ENCODE peak calls at places on chromosome 3, in eight cellular contexts. Y is stimulated activated CD8-positive, alpha-beta memory T cell treated with anti-CD3 and anti-CD28 coated beads, Interleukin-7, amount 100 ng/mL, for 24 hours; L is fibroblast of villous mesenchyme; B is heart right ventricle; F is HuH-7; I is T-cell; G is activated gamma-delta T cell; U is substantia nigra. J is an unnamed sample.
A peak's percentile ranks its signal among the peaks of the same experiment; 100 is the strongest.

GRCh38 chr3:112632596-112632995 is 8.3 kb downstream of the CCDC80 start:
- DNase-seq in Y (no peak), L (no peak), B (no peak), F (no peak), I (no peak), G (no peak), U (no peak), J (no peak)

GRCh38 chr3:105806361-105806760 is 62.5 kb downstream of the CBLB start:
- DNase-seq in Y (no peak), L (peak; percentile 55), B (no peak), F (no peak), I (peak; percentile 15), G (no peak), U (no peak), J (peak; percentile 66)

GRCh38 chr3:32440481-32441350 is 49.1 kb downstream of the CMTM7 start:
- DNase-seq in Y (no peak), L (no peak), B (no peak), F (no peak), I (no peak), G (no peak), U (no peak), J (no peak)

GRCh38 chr3:143928541-143929255 is 42.9 kb upstream of the DIPK2A start:
- DNase-seq in Y (no peak), L (no peak), B (no peak), F (no peak), I (no peak), G (no peak), U (no peak), J (no peak)

GRCh38 chr3:157836022-157836421 is 270.2 kb downstream of the SHOX2 start:
- DNase-seq in Y (no peak), L (no peak), B (no peak), F (no peak), I (no peak), G (no peak), U (no peak), J (no peak)

GRCh38 chr3:24986635-24987034 is 441.4 kb upstream of the RARB start:
- DNase-seq in Y (no peak), L (no peak), B (no peak), F (no peak), I (no peak), G (no peak), U (no peak), J (no peak)

GRCh38 chr3:27171113-27171512 is 198.1 kb downstream of the NEK10 start:
- DNase-seq in Y (no peak), L (no peak), B (no peak), F (no peak), I (no peak), G (no peak), U (no peak), J (no peak)

GRCh38 chr3:184590795-184591194 is 29.2 kb downstream of the EPHB3 start:
- DNase-seq in Y (no peak), L (no peak), B (no peak), F (no peak), I (no peak), G (no peak), U (no peak), J (no peak)

GRCh38 chr3:148366743-148367410 is 330.8 kb upstream of the AGTR1 start:
- DNase-seq in Y (no peak), L (peak; percentile 3), B (no peak), F (no peak), I (no peak), G (no peak), U (no peak), J (no peak)

GRCh38 chr3:5017953-5018531 is 38.8 kb downstream of the BHLHE40 start:
- DNase-seq in Y (no peak), L (peak; percentile 72), B (peak; percentile 69), F (peak; percentile 56), I (no peak), G (no peak), U (no peak), J (no peak)

GRCh38 chr3:116087431-116087830 is 357.9 kb downstream of the LSAMP start:
- DNase-seq in Y (no peak), L (peak; percentile 12), B (no peak), F (no peak), I (no peak), G (no peak), U (no peak), J (no peak)

GRCh38 chr3:151709847-151710246 is 23.9 kb upstream of the AADACL2 start:
- DNase-seq in Y (no peak), L (peak; percentile 21), B (no peak), F (no peak), I (no peak), G (no peak), U (no peak), J (no peak)

GRCh38 chr3:24145981-24146822 is 201.1 kb downstream of the NR1D2 start:
- DNase-seq in Y (no peak), L (peak; percentile 78), B (no peak), F (no peak), I (no peak), G (no peak), U (no peak), J (no peak)

GRCh38 chr3:57696861-57697321 is 4.0 kb upstream of the DENND6A start:
- DNase-seq in Y (no peak), L (no peak), B (no peak), F (no peak), I (no peak), G (no peak), U (no peak), J (no peak)

GRCh38 chr3:17288839-17289399 is 404.2 kb downstream of the PLCL2 start:
- DNase-seq in Y (no peak), L (no peak), B (no peak), F (no peak), I (no peak), G (no peak), U (no peak), J (no peak)

GRCh38 chr3:45567730-45568172 is 26.8 kb upstream of the LIMD1 start:
- DNase-seq in Y (no peak), L (peak; percentile 67), B (no peak), F (no peak), I (no peak), G (no peak), U (peak; percentile 24), J (no peak)

GRCh38 chr3:185439745-185440466 is 58.9 kb downstream of the TMEM41A start:
- DNase-seq in Y (no peak), L (no peak), B (no peak), F (no peak), I (no peak), G (no peak), U (peak; percentile 16), J (no peak)

GRCh38 chr3:60423556-60423955 is 827.7 kb downstream of the FHIT start:
- DNase-seq in Y (no peak), L (no peak), B (no peak), F (no peak), I (no peak), G (no peak), U (no peak), J (no peak)

GRCh38 chr3:78665776-78666457 is 1101.9 kb downstream of the ROBO1 start:
- DNase-seq in Y (no peak), L (no peak), B (no peak), F (no peak), I (no peak), G (no peak), U (no peak), J (no peak)

GRCh38 chr3:157487339-157487738 is 15.9 kb downstream of the VEPH1 start:
- DNase-seq in Y (no peak), L (peak; percentile 47), B (no peak), F (no peak), I (no peak), G (no peak), U (no peak), J (no peak)

GRCh38 chr3:133592843-133593242 is 19.4 kb downstream of the CDV3 start:
- DNase-seq in Y (no peak), L (no peak), B (no peak), F (no peak), I (no peak), G (no peak), U (no peak), J (no peak)

GRCh38 chr3:3015472-3016089 is 94.6 kb downstream of the IL5RA start:
- DNase-seq in Y (no peak), L (peak; percentile 40), B (no peak), F (peak; percentile 47), I (no peak), G (no peak), U (peak; percentile 11), J (no peak)

GRCh38 chr3:23611737-23612295 is 193.9 kb upstream of the UBE2E1 start:
- DNase-seq in Y (no peak), L (peak; percentile 52), B (peak; percentile 76), F (no peak), I (no peak), G (no peak), U (peak; percentile 82), J (peak; percentile 63)

GRCh38 chr3:18188491-18188890 is 236.6 kb downstream of the SATB1 start:
- DNase-seq in Y (no peak), L (no peak), B (no peak), F (no peak), I (no peak), G (no peak), U (no peak), J (no peak)